ENCODE peak calls at places on chromosomes 3 and 15, in six cellular contexts. G, E, R, Q, H and U are unnamed samples.

GRCh38 chr3:129656659-129657247 is 50.3 kb upstream of the PLXND1 start:
- DNase-seq in R (no peak), E (no peak), G (peak), H (no peak), Q (no peak), U (no peak)

GRCh38 chr3:185781759-185782158 is 43.1 kb downstream of the IGF2BP2 start:
- DNase-seq in E (no peak), H (no peak), G (no peak), Q (peak), R (no peak), U (peak)

GRCh38 chr15:56968821-56969220 is 50.4 kb downstream of the TCF12 start:
- DNase-seq in Q (no peak), E (peak), G (no peak), H (no peak), R (no peak), U (no peak)

GRCh38 chr3:127915115-127915936 is at the start of gene KBTBD12:
- DNase-seq in H (peak), R (peak), Q (no peak), G (no peak), E (peak), U (no peak)

GRCh38 chr3:162096874-162097273 is 600.3 kb downstream of the OTOL1 start:
- DNase-seq in R (no peak), Q (no peak), E (no peak), G (no peak), H (no peak), U (no peak)

GRCh38 chr3:81496407-81497104 is 264.9 kb downstream of the GBE1 start:
- DNase-seq in Q (no peak), G (peak), R (no peak), E (no peak), H (no peak), U (no peak)

GRCh38 chr3:175386630-175387029 is 527.5 kb downstream of the NAALADL2 start:
- DNase-seq in Q (peak), H (no peak), R (no peak), G (peak), E (no peak), U (peak)

GRCh38 chr3:5144316-5144994 is 22.4 kb downstream of the ARL8B start:
- DNase-seq in E (no peak), R (no peak), G (no peak), H (no peak), Q (no peak), U (no peak)

GRCh38 chr15:100131321-100132224 is 210.2 kb downstream of the ADAMTS17 start:
- DNase-seq in E (no peak), R (no peak), Q (peak), G (no peak), H (peak), U (peak)

GRCh38 chr3:128456776-128457715 is 9.6 kb downstream of the DNAJB8 start:
- DNase-seq in H (no peak), E (no peak), Q (no peak), R (no peak), G (peak), U (no peak)

GRCh38 chr3:49906004-49906860 is 2.6 kb upstream of the MST1R start:
- DNase-seq in G (peak), R (peak), Q (peak), H (peak), E (no peak), U (peak)

GRCh38 chr3:359672-360071 is 163.1 kb downstream of the CHL1 start:
- DNase-seq in E (no peak), Q (no peak), H (no peak), R (no peak), G (no peak), U (no peak)

GRCh38 chr15:31977812-31978662 is 52.3 kb upstream of the CHRNA7 start:
- DNase-seq in H (peak), E (peak), R (peak), G (peak), Q (peak), U (peak)

GRCh38 chr3:188066141-188066540 is 87.8 kb upstream of the LPP start:
- DNase-seq in E (no peak), R (no peak), H (no peak), G (no peak), Q (no peak), U (no peak)

GRCh38 chr3:188077160-188077812 is 76.7 kb upstream of the LPP start:
- DNase-seq in Q (no peak), G (no peak), H (no peak), R (no peak), E (no peak), U (no peak)

GRCh38 chr3:188076176-188076575 is 77.8 kb upstream of the LPP start:
- DNase-seq in G (no peak), Q (no peak), E (no peak), H (no peak), R (no peak), U (no peak)

GRCh38 chr3:188067932-188068331 is 86.0 kb upstream of the LPP start:
- DNase-seq in Q (peak), E (no peak), H (no peak), R (no peak), G (no peak), U (peak)

DNA sequence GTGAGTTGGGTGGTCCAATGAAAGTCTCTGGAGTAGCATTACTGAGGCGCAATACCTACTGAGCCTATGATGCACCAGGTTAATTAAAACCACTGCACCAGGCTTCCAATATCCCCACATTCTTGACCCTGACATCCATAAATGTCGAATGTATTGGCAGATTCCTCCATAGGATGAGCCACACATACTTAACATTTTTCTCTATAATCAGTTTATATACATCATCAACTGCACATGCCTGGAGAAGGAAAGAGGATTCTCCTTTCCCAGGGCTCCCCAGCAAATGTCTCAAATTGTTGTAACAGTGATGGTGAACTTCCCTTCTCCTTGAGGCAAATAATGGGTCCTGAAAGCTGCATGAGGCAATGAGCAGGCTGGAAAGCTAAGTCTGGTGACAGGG is 82.3 kb upstream of the LPP start:
- DNase-seq in Q (peak), G (no peak), E (no peak), R (no peak), H (no peak), U (peak)
- H2BK15ac ChIP-seq in Q (peak), G (no peak), E (no peak), R (no peak), H (no peak), U (no peak)

GRCh38 chr15:37016287-37016686 is 84.1 kb downstream of the MEIS2 start:
- DNase-seq in G (no peak), Q (peak), R (no peak), E (no peak), H (no peak), U (peak)
- H4K8ac ChIP-seq in G (no peak), Q (no peak), R (no peak), E (no peak), H (no peak), U (no peak)

GRCh38 chr3:9397331-9397910 is at the start of gene SETD5:
- DNase-seq in E (peak), G (peak), R (peak), Q (peak), H (peak), U (peak)
- H3K23ac ChIP-seq in E (peak), G (peak), R (no peak), Q (peak), H (peak), U (peak)

DNA sequence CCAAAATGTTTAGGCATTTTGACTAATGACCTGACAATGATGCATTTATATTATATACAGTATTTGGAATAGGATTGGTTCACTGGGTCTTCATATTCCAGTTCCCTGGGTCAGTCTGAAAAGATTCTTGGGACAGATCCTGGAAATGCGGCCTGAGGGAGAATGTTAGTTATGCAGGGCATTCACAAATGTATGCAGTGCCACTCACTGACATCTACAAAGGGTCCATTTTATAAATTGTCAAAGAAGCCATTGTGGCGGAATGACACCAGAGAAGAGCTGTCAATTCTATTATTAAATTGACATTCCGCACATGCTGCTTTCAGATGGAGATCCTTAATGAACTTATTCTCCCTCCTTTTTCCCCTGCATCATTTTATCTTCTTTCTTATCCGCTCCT is 176.6 kb downstream of the VGLL3 start:
- DNase-seq in G (no peak), E (no peak), R (no peak), Q (no peak), H (no peak), U (no peak)
- H2BK15ac ChIP-seq in G (no peak), E (no peak), R (no peak), Q (no peak), H (no peak), U (no peak)

GRCh38 chr3:194787650-194788049 is 102.0 kb downstream of the FAM43A start:
- DNase-seq in H (no peak), G (no peak), Q (no peak), R (no peak), E (no peak), U (no peak)
- H4K8ac ChIP-seq in H (no peak), G (no peak), Q (no peak), R (no peak), E (no peak), U (no peak)

GRCh38 chr3:142853270-142854163 is 35.4 kb downstream of the PCOLCE2 start:
- DNase-seq in H (no peak), E (no peak), G (no peak), R (no peak), Q (peak), U (no peak)

GRCh38 chr3:142846779-142847577 is 41.9 kb downstream of the PCOLCE2 start:
- DNase-seq in G (no peak), R (no peak), H (no peak), E (no peak), Q (no peak), U (no peak)

GRCh38 chr3:142849148-142849547 is 39.7 kb downstream of the PCOLCE2 start:
- DNase-seq in Q (no peak), E (no peak), G (no peak), R (no peak), H (no peak), U (no peak)

GRCh38 chr3:142850395-142851023 is 38.4 kb downstream of the PCOLCE2 start:
- DNase-seq in E (no peak), Q (peak), R (no peak), H (no peak), G (peak), U (peak)

DNA sequence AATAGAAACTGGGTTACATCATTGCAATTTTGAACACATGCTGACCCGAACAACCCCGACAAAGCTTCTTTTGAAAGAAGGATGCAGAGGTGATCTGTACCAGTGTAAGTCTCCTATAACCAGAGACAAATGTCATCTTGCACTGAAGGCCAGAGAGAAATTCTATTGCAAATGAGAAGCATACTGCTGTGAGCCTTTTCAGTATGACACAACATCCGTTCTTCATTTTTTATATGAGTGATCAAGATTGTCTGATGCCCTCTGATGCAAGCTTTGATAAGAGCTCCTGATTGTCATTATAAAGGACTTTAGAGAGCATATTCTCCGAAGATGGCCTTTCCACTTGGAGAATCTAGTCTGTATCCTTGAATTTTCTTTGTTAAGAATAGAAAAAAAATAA is 36.9 kb downstream of the PCOLCE2 start:
- DNase-seq in E (no peak), Q (no peak), G (no peak), R (no peak), H (no peak), U (no peak)
- H3K23ac ChIP-seq in E (no peak), Q (no peak), G (no peak), R (no peak), H (no peak), U (no peak)